ENCODE peak calls at places on chromosome 19, in nine cellular contexts. I is dorsolateral prefrontal cortex; P is heart left ventricle; K is uterus; E is A172; X is substantia nigra; W is Caco-2; B is NCI-H774; Z is stimulated activated CD4-positive, alpha-beta T cell treated with anti-CD3 and anti-CD28 coated beads, Interleukin-2, amount 100 ng/mL, for 24 hours. N is an unnamed sample.

GRCh38 chr19:54316746-54317107 is 3.8 kb upstream of the LILRA5 start:
- DNase-seq in I (no peak), P (no peak), K (no peak), E (peak; percentile 35), X (no peak), W (no peak), B (no peak), Z (no peak), N (no peak)

GRCh38 chr19:47069795-47070194 is 21.4 kb upstream of the TMEM160 start:
- DNase-seq in I (peak; percentile 52), P (no peak), K (no peak), E (no peak), X (no peak), W (no peak), B (no peak), Z (no peak), N (no peak)

GRCh38 chr19:37012093-37012745 is 66.0 kb upstream of the ZNF420 start:
- DNase-seq in I (no peak), P (no peak), K (no peak), E (no peak), X (no peak), W (no peak), B (no peak), Z (no peak), N (no peak)

GRCh38 chr19:54179921-54180452 is 7.0 kb upstream of the TMC4 start:
- DNase-seq in I (peak; percentile 79), P (no peak), K (no peak), E (no peak), X (no peak), W (no peak), B (no peak), Z (no peak), N (no peak)

GRCh38 chr19:21492932-21493906 is 12.2 kb upstream of the ZNF429 start:
- DNase-seq in I (no peak), P (no peak), K (no peak), E (no peak), X (no peak), W (no peak), B (no peak), Z (no peak), N (no peak)

GRCh38 chr19:51602189-51602854 is 27.9 kb downstream of the SIGLEC5 start:
- DNase-seq in I (no peak), P (no peak), K (no peak), E (no peak), X (no peak), W (no peak), B (no peak), Z (no peak), N (no peak)

GRCh38 chr19:45156231-45156630 is 4.6 kb downstream of the NKPD1 start:
- DNase-seq in I (no peak), P (no peak), K (no peak), E (no peak), X (no peak), W (no peak), B (no peak), Z (no peak), N (no peak)

GRCh38 chr19:52896431-52897148 is 845 bp downstream of the ZNF320 start:
- DNase-seq in I (no peak), P (peak; percentile 46), K (peak; percentile 34), E (peak; percentile 42), X (peak; percentile 15), W (peak; percentile 61), B (peak; percentile 3), Z (peak; percentile 0), N (no peak)

GRCh38 chr19:53037101-53038097 is 7.1 kb upstream of the ERVV-2 start:
- DNase-seq in I (no peak), P (peak; percentile 38), K (no peak), E (no peak), X (no peak), W (no peak), B (no peak), Z (no peak), N (no peak)

GRCh38 chr19:10760268-10760944 is 42.5 kb downstream of the DNM2 start:
- DNase-seq in I (no peak), P (no peak), K (no peak), E (peak; percentile 53), X (no peak), W (peak; percentile 19), B (no peak), Z (peak; percentile 41), N (no peak)

GRCh38 chr19:53538378-53539109 is 599 bp downstream of the ZNF331 start:
- DNase-seq in I (no peak), P (no peak), K (no peak), E (no peak), X (no peak), W (peak; percentile 31), B (no peak), Z (no peak), N (no peak)

GRCh38 chr19:53158119-53158656 is 665 bp downstream of the ZNF347 start:
- DNase-seq in I (peak; percentile 30), P (peak; percentile 42), K (peak; percentile 33), E (peak; percentile 41), X (peak; percentile 19), W (no peak), B (no peak), Z (peak; percentile 42), N (no peak)

GRCh38 chr19:39951686-39952085 is 17.3 kb upstream of the FCGBP start:
- DNase-seq in I (no peak), P (no peak), K (no peak), E (no peak), X (no peak), W (no peak), B (no peak), Z (no peak), N (no peak)

GRCh38 chr19:4140237-4140711 is 13.2 kb upstream of the CREB3L3 start:
- DNase-seq in I (no peak), P (peak; percentile 48), K (no peak), E (peak; percentile 85), X (no peak), W (peak; percentile 60), B (peak; percentile 43), Z (peak; percentile 24), N (peak; percentile 61)

GRCh38 chr19:48490980-48491792 is 20.4 kb downstream of the LMTK3 start:
- DNase-seq in I (no peak), P (no peak), K (peak; percentile 54), E (no peak), X (no peak), W (no peak), B (peak; percentile 60), Z (peak; percentile 54), N (no peak)

GRCh38 chr19:3683866-3684816 is 16.1 kb downstream of the PIP5K1C start:
- DNase-seq in I (peak; percentile 72), P (no peak), K (no peak), E (peak; percentile 89), X (no peak), W (no peak), B (no peak), Z (no peak), N (no peak)

GRCh38 chr19:10736189-10736588 is 18.3 kb downstream of the DNM2 start:
- DNase-seq in I (no peak), P (no peak), K (no peak), E (no peak), X (no peak), W (no peak), B (no peak), Z (no peak), N (no peak)

GRCh38 chr19:2848625-2849024 is 7.3 kb downstream of the ZNF555 start:
- DNase-seq in I (no peak), P (no peak), K (no peak), E (no peak), X (no peak), W (no peak), B (no peak), Z (no peak), N (no peak)

GRCh38 chr19:16951529-16951928 is 62.7 kb downstream of the F2RL3 start:
- DNase-seq in I (no peak), P (no peak), K (no peak), E (no peak), X (no peak), W (no peak), B (no peak), Z (no peak), N (no peak)

GRCh38 chr19:5232798-5233505 is 107.7 kb downstream of the PTPRS start:
- DNase-seq in I (no peak), P (no peak), K (no peak), E (no peak), X (no peak), W (no peak), B (no peak), Z (no peak), N (no peak)

N was measured in NCI-H460.